ENCODE peak calls at places on chromosomes 16 and 17, in seven cellular contexts. One of them, this sample, is unnamed.

GRCh38 chr17:44354582-44355309 is 8.9 kb downstream of the FAM171A2 start:
- DNase-seq in mesendoderm: peak
- DNase-seq in IMR-90: no peak
- DNase-seq in neuronal stem cell: peak
- DNase-seq in H9: peak
- DNase-seq in mesenchymal stem cell: no peak
- DNase-seq in trophoblast cell: peak
- DNase-seq in this sample: peak

GRCh38 chr16:86942469-86943175 is 364.3 kb downstream of the FOXL1 start:
- DNase-seq in mesendoderm: no peak
- DNase-seq in IMR-90: no peak
- DNase-seq in neuronal stem cell: no peak
- DNase-seq in H9: no peak
- DNase-seq in mesenchymal stem cell: peak
- DNase-seq in trophoblast cell: no peak
- DNase-seq in this sample: no peak

GRCh38 chr17:32161506-32162365 is 19.4 kb downstream of the RHOT1 start:
- DNase-seq in mesendoderm: no peak
- DNase-seq in IMR-90: peak
- DNase-seq in neuronal stem cell: no peak
- DNase-seq in H9: no peak
- DNase-seq in mesenchymal stem cell: peak
- DNase-seq in trophoblast cell: no peak
- DNase-seq in this sample: no peak

GRCh38 chr16:77043076-77043475 is 147.9 kb upstream of the MON1B start:
- DNase-seq in mesendoderm: peak
- DNase-seq in IMR-90: no peak
- DNase-seq in neuronal stem cell: no peak
- DNase-seq in H9: no peak
- DNase-seq in mesenchymal stem cell: peak
- DNase-seq in trophoblast cell: no peak
- DNase-seq in this sample: no peak

GRCh38 chr16:51431517-51432241 is 280.6 kb upstream of the SALL1 start:
- DNase-seq in mesendoderm: peak
- DNase-seq in IMR-90: peak
- DNase-seq in neuronal stem cell: no peak
- DNase-seq in H9: no peak
- DNase-seq in mesenchymal stem cell: peak
- DNase-seq in trophoblast cell: no peak
- DNase-seq in this sample: no peak

GRCh38 chr16:58028168-58028455 is 2.6 kb downstream of the MMP15 start:
- DNase-seq in mesendoderm: no peak
- DNase-seq in IMR-90: no peak
- DNase-seq in neuronal stem cell: no peak
- DNase-seq in H9: no peak
- DNase-seq in mesenchymal stem cell: no peak
- DNase-seq in trophoblast cell: no peak
- DNase-seq in this sample: no peak

GRCh38 chr16:56355221-56355620 is 70.1 kb downstream of the AMFR start:
- DNase-seq in mesendoderm: no peak
- DNase-seq in IMR-90: no peak
- DNase-seq in neuronal stem cell: no peak
- DNase-seq in H9: no peak
- DNase-seq in mesenchymal stem cell: no peak
- DNase-seq in trophoblast cell: no peak
- DNase-seq in this sample: no peak

GRCh38 chr17:57480438-57481196 is 224.3 kb downstream of the MSI2 start:
- DNase-seq in mesendoderm: peak
- DNase-seq in IMR-90: peak
- DNase-seq in neuronal stem cell: no peak
- DNase-seq in H9: no peak
- DNase-seq in mesenchymal stem cell: peak
- DNase-seq in trophoblast cell: peak
- DNase-seq in this sample: no peak

GRCh38 chr17:77471984-77472836 is 331.4 kb downstream of the SEC14L1 start:
- DNase-seq in mesendoderm: peak
- DNase-seq in IMR-90: peak
- DNase-seq in neuronal stem cell: no peak
- DNase-seq in H9: peak
- DNase-seq in mesenchymal stem cell: peak
- DNase-seq in trophoblast cell: no peak
- DNase-seq in this sample: no peak

GRCh38 chr17:17079336-17079735 is 37.1 kb downstream of the MPRIP start:
- DNase-seq in mesendoderm: peak
- DNase-seq in IMR-90: no peak
- DNase-seq in neuronal stem cell: no peak
- DNase-seq in H9: no peak
- DNase-seq in mesenchymal stem cell: no peak
- DNase-seq in trophoblast cell: peak
- DNase-seq in this sample: no peak

GRCh38 chr17:13888043-13888442 is 181.3 kb upstream of the COX10 start:
- DNase-seq in mesendoderm: no peak
- DNase-seq in IMR-90: peak
- DNase-seq in neuronal stem cell: no peak
- DNase-seq in H9: no peak
- DNase-seq in mesenchymal stem cell: peak
- DNase-seq in trophoblast cell: no peak
- DNase-seq in this sample: no peak

GRCh38 chr17:77959216-77959925 is 868 bp downstream of the TNRC6C start:
- DNase-seq in mesendoderm: peak
- DNase-seq in IMR-90: peak
- DNase-seq in neuronal stem cell: no peak
- DNase-seq in H9: no peak
- DNase-seq in mesenchymal stem cell: peak
- DNase-seq in trophoblast cell: no peak
- DNase-seq in this sample: peak

GRCh38 chr17:55774834-55775233 is 24.0 kb downstream of the PCTP start:
- DNase-seq in mesendoderm: no peak
- DNase-seq in IMR-90: no peak
- DNase-seq in neuronal stem cell: peak
- DNase-seq in H9: no peak
- DNase-seq in mesenchymal stem cell: no peak
- DNase-seq in trophoblast cell: no peak
- DNase-seq in this sample: no peak

GRCh38 chr17:65013613-65014391 is 42.7 kb downstream of the GNA13 start:
- DNase-seq in mesendoderm: peak
- DNase-seq in IMR-90: peak
- DNase-seq in neuronal stem cell: no peak
- DNase-seq in H9: no peak
- DNase-seq in mesenchymal stem cell: peak
- DNase-seq in trophoblast cell: peak
- DNase-seq in this sample: no peak

GRCh38 chr17:15893333-15894024 is 51.5 kb upstream of the ADORA2B start:
- DNase-seq in mesendoderm: peak
- DNase-seq in IMR-90: peak
- DNase-seq in neuronal stem cell: no peak
- DNase-seq in H9: no peak
- DNase-seq in mesenchymal stem cell: peak
- DNase-seq in trophoblast cell: peak
- DNase-seq in this sample: no peak

GRCh38 chr17:45852535-45853297 is 8.0 kb downstream of the SPPL2C start:
- DNase-seq in mesendoderm: peak
- DNase-seq in IMR-90: peak
- DNase-seq in neuronal stem cell: peak
- DNase-seq in H9: peak
- DNase-seq in mesenchymal stem cell: peak
- DNase-seq in trophoblast cell: peak
- DNase-seq in this sample: peak

GRCh38 chr16:9837481-9837880 is 344.7 kb downstream of the GRIN2A start:
- DNase-seq in mesendoderm: no peak
- DNase-seq in IMR-90: no peak
- DNase-seq in neuronal stem cell: no peak
- DNase-seq in H9: no peak
- DNase-seq in mesenchymal stem cell: no peak
- DNase-seq in trophoblast cell: no peak
- DNase-seq in this sample: no peak

GRCh38 chr16:9843424-9844013 is 338.7 kb downstream of the GRIN2A start:
- DNase-seq in mesendoderm: no peak
- DNase-seq in IMR-90: no peak
- DNase-seq in neuronal stem cell: no peak
- DNase-seq in H9: no peak
- DNase-seq in mesenchymal stem cell: no peak
- DNase-seq in trophoblast cell: no peak
- DNase-seq in this sample: no peak

GRCh38 chr16:9844361-9844760 is 337.9 kb downstream of the GRIN2A start:
- DNase-seq in mesendoderm: no peak
- DNase-seq in IMR-90: no peak
- DNase-seq in neuronal stem cell: no peak
- DNase-seq in H9: no peak
- DNase-seq in mesenchymal stem cell: no peak
- DNase-seq in trophoblast cell: no peak
- DNase-seq in this sample: no peak

GRCh38 chr16:9836118-9836736 is 346.0 kb downstream of the GRIN2A start:
- DNase-seq in mesendoderm: no peak
- DNase-seq in IMR-90: no peak
- DNase-seq in neuronal stem cell: peak
- DNase-seq in H9: no peak
- DNase-seq in mesenchymal stem cell: no peak
- DNase-seq in trophoblast cell: no peak
- DNase-seq in this sample: no peak

DNA sequence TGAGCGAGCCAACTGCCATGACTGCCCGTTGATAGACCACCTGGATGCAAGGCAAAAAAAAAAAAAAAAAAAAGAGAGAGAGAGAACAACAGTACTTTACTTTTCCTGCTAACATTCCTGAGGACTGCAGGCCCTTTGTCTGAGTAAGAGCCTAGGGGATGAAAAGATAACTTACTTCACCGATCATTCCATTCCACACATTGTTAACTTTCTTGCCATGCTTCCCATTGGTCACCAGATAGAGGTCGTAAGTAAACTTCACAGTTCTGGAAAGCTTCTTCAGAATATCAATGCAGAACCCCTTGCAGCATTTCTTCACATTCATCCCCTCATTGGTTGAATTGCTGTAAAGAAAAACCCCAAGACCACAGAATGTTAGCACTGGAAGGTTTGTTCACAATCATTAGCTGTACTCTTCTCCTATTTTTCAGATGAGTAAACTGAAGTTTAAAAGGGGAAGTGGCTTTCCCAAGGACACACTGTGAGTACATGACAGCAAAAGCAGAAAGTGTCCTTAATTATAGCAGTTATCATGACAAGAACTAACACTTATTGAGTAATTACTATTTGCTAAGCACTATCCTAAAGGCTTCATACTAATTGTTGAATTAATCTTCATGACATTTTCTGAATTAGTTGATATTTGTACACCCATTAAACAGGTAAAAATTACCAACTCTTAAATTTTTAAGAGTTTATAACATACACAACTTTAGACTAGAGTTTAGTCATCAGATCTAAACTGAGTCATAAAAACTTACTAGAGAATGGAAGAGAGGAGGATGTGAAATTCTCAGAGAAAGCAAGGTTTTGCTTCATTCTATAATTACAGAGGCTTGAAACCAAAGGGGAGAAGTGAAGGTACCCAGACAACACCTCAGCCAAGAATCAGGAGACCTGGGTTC is 341.2 kb downstream of the GRIN2A start:
- DNase-seq in mesendoderm: peak
- DNase-seq in IMR-90: no peak
- DNase-seq in neuronal stem cell: no peak
- DNase-seq in H9: no peak
- DNase-seq in mesenchymal stem cell: no peak
- DNase-seq in trophoblast cell: no peak
- DNase-seq in this sample: no peak
- H3K4me2 ChIP-seq in mesendoderm: no peak
- H3K4me2 ChIP-seq in IMR-90: no peak
- H3K4me2 ChIP-seq in neuronal stem cell: no peak
- H3K4me2 ChIP-seq in H9: no peak
- H3K4me2 ChIP-seq in mesenchymal stem cell: no peak
- H3K4me2 ChIP-seq in trophoblast cell: no peak
- H3K4me2 ChIP-seq in this sample: no peak

GRCh38 chr17:50424246-50425000 is 1.6 kb upstream of the ACSF2 start:
- DNase-seq in mesendoderm: no peak
- DNase-seq in IMR-90: no peak
- DNase-seq in neuronal stem cell: no peak
- DNase-seq in H9: no peak
- DNase-seq in mesenchymal stem cell: peak
- DNase-seq in trophoblast cell: no peak
- DNase-seq in this sample: no peak
- H2BK120ac ChIP-seq in mesendoderm: no peak
- H2BK120ac ChIP-seq in IMR-90: peak
- H2BK120ac ChIP-seq in neuronal stem cell: no peak
- H2BK120ac ChIP-seq in H9: no peak
- H2BK120ac ChIP-seq in mesenchymal stem cell: no peak
- H2BK120ac ChIP-seq in trophoblast cell: peak
- H2BK120ac ChIP-seq in this sample: no peak

GRCh38 chr17:72970794-72971512 is 121.5 kb downstream of the SLC39A11 start:
- DNase-seq in mesendoderm: no peak
- DNase-seq in IMR-90: peak
- DNase-seq in neuronal stem cell: no peak
- DNase-seq in H9: no peak
- DNase-seq in mesenchymal stem cell: no peak
- DNase-seq in trophoblast cell: no peak
- DNase-seq in this sample: no peak
- H3K4me2 ChIP-seq in mesendoderm: no peak
- H3K4me2 ChIP-seq in IMR-90: no peak
- H3K4me2 ChIP-seq in neuronal stem cell: no peak
- H3K4me2 ChIP-seq in H9: no peak
- H3K4me2 ChIP-seq in mesenchymal stem cell: no peak
- H3K4me2 ChIP-seq in trophoblast cell: no peak
- H3K4me2 ChIP-seq in this sample: no peak

GRCh38 chr16:47084198-47084597 is 59.5 kb downstream of the NETO2 start:
- DNase-seq in mesendoderm: no peak
- DNase-seq in IMR-90: no peak
- DNase-seq in neuronal stem cell: no peak
- DNase-seq in H9: no peak
- DNase-seq in mesenchymal stem cell: no peak
- DNase-seq in trophoblast cell: no peak
- DNase-seq in this sample: no peak

GRCh38 chr16:47081113-47081512 is 62.6 kb downstream of the NETO2 start:
- DNase-seq in mesendoderm: no peak
- DNase-seq in IMR-90: no peak
- DNase-seq in neuronal stem cell: no peak
- DNase-seq in H9: no peak
- DNase-seq in mesenchymal stem cell: no peak
- DNase-seq in trophoblast cell: no peak
- DNase-seq in this sample: no peak

GRCh38 chr16:47079883-47080282 is 63.9 kb downstream of the NETO2 start:
- DNase-seq in mesendoderm: no peak
- DNase-seq in IMR-90: no peak
- DNase-seq in neuronal stem cell: peak
- DNase-seq in H9: no peak
- DNase-seq in mesenchymal stem cell: no peak
- DNase-seq in trophoblast cell: no peak
- DNase-seq in this sample: no peak
- H2BK120ac ChIP-seq in mesendoderm: no peak
- H2BK120ac ChIP-seq in IMR-90: no peak
- H2BK120ac ChIP-seq in neuronal stem cell: no peak
- H2BK120ac ChIP-seq in H9: no peak
- H2BK120ac ChIP-seq in mesenchymal stem cell: no peak
- H2BK120ac ChIP-seq in trophoblast cell: no peak
- H2BK120ac ChIP-seq in this sample: no peak

DNA sequence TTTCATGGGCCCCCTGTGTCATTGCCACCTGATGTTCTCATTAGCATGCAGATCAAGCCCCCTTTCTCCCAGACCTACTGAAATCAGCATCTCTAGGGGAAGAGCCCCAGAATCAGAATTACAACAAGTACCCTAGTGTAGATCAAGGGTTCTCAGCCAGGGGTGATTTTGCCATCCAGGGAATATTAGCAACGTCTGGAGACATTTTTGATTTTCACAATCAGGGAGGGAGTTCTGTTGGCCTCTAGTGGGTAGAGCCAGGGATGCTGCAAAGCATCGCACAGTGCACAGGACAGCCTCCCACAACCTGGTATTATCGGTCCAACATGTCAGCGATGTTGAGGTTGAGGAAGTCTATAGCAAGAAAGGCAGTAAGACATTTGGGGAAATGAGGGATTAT is 7.3 kb downstream of the AMZ2 start:
- DNase-seq in mesendoderm: no peak
- DNase-seq in IMR-90: no peak
- DNase-seq in neuronal stem cell: no peak
- DNase-seq in H9: no peak
- DNase-seq in mesenchymal stem cell: no peak
- DNase-seq in trophoblast cell: no peak
- DNase-seq in this sample: no peak
- H3K4me2 ChIP-seq in mesendoderm: no peak
- H3K4me2 ChIP-seq in IMR-90: no peak
- H3K4me2 ChIP-seq in neuronal stem cell: no peak
- H3K4me2 ChIP-seq in H9: no peak
- H3K4me2 ChIP-seq in mesenchymal stem cell: no peak
- H3K4me2 ChIP-seq in trophoblast cell: no peak
- H3K4me2 ChIP-seq in this sample: no peak

This sample was measured in H1.